ENCODE peak calls at places on chromosomes 12 and 14, in four cellular contexts. One of them, this sample, is unnamed. For H3K27me3, the result is how much of the 10 kb centered on the place peaks cover.

GRCh38 chr12:24991209-24992049 is 42.5 kb upstream of the BCAT1 start:
- DNase-seq in cardiac muscle cell: peak
- DNase-seq in AG04450: peak
- DNase-seq in hepatocyte: peak
- DNase-seq in this sample: no peak

GRCh38 chr14:57574617-57575288 is 81.1 kb upstream of the CCDC198 start:
- DNase-seq in cardiac muscle cell: no peak
- DNase-seq in hepatocyte: peak
- DNase-seq in AG04450: no peak
- DNase-seq in this sample: no peak

GRCh38 chr12:57520008-57520726 is at the start of gene DDIT3:
- DNase-seq in cardiac muscle cell: peak
- DNase-seq in AG04450: peak
- DNase-seq in hepatocyte: peak
- DNase-seq in this sample: peak

GRCh38 chr14:93059260-93059659 is 56.5 kb downstream of the ITPK1 start:
- DNase-seq in cardiac muscle cell: no peak
- DNase-seq in AG04450: no peak
- DNase-seq in hepatocyte: no peak
- DNase-seq in this sample: no peak

GRCh38 chr12:78179346-78179745 is 348.7 kb downstream of the NAV3 start:
- DNase-seq in AG04450: no peak
- DNase-seq in hepatocyte: no peak
- DNase-seq in cardiac muscle cell: no peak
- DNase-seq in this sample: no peak

GRCh38 chr12:39852346-39852745 is 232.7 kb upstream of the ABCD2 start:
- DNase-seq in hepatocyte: no peak
- DNase-seq in AG04450: no peak
- DNase-seq in cardiac muscle cell: no peak
- DNase-seq in this sample: no peak

GRCh38 chr12:27194644-27195043 is 49.4 kb upstream of the STK38L start:
- DNase-seq in hepatocyte: no peak
- DNase-seq in AG04450: no peak
- DNase-seq in cardiac muscle cell: no peak
- DNase-seq in this sample: no peak

GRCh38 chr14:94536836-94537235 is 24.4 kb upstream of the SERPINA4 start:
- DNase-seq in hepatocyte: no peak
- DNase-seq in AG04450: no peak
- DNase-seq in cardiac muscle cell: peak
- DNase-seq in this sample: no peak

GRCh38 chr12:20486233-20486632 is 117.9 kb downstream of the PDE3A start:
- DNase-seq in AG04450: no peak
- DNase-seq in hepatocyte: no peak
- DNase-seq in cardiac muscle cell: peak
- DNase-seq in this sample: no peak

DNA sequence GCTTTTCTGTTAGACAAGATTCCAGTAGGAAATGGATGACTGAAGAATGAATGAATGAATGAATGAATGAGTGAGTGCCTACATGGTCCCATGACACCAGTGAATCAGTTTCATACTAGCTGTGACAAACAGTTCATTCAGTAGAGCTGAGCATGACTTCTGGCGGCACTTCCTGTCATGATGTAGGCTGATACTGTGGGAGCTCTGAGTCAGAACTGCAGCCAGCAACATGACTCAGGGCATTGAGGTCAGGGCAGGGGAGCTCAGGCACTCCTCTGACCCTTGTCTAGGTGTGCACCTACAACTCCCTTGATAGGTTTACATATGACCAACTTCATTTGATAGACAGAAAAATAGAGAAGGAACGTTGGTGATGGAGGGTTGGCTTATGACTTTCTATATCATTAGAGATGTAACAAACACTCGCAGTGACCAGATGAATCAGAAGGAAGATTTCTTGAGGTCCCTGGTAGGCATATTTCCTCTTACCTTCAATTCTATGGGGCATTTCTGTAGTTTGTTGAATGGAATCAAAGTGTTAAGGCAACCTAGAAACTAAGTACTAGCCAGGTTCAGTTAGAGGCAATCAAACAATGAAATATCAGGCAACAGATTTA is 139.3 kb upstream of the ARHGAP5 start:
- DNase-seq in hepatocyte: peak
- DNase-seq in cardiac muscle cell: peak
- DNase-seq in AG04450: no peak
- DNase-seq in this sample: no peak
- H3K27me3 ChIP-seq in hepatocyte: under half
- H3K27me3 ChIP-seq in cardiac muscle cell: under half
- H3K27me3 ChIP-seq in AG04450: under half
- H3K27me3 ChIP-seq in this sample: under half

GRCh38 chr12:113334786-113335539 is at the start of gene SLC8B1:
- DNase-seq in hepatocyte: peak
- DNase-seq in AG04450: peak
- DNase-seq in cardiac muscle cell: peak
- DNase-seq in this sample: peak
- H3K27me3 ChIP-seq in hepatocyte: under half
- H3K27me3 ChIP-seq in AG04450: under half
- H3K27me3 ChIP-seq in cardiac muscle cell: under half
- H3K27me3 ChIP-seq in this sample: under half

GRCh38 chr12:117844114-117844513 is 124.7 kb downstream of the KSR2 start:
- DNase-seq in cardiac muscle cell: no peak
- DNase-seq in hepatocyte: no peak
- DNase-seq in AG04450: no peak
- DNase-seq in this sample: no peak
- H3K27me3 ChIP-seq in cardiac muscle cell: under half
- H3K27me3 ChIP-seq in hepatocyte: under half
- H3K27me3 ChIP-seq in AG04450: under half
- H3K27me3 ChIP-seq in this sample: under half

GRCh38 chr12:114685869-114686268 is 1.9 kb upstream of the TBX3 start:
- DNase-seq in hepatocyte: no peak
- DNase-seq in cardiac muscle cell: no peak
- DNase-seq in AG04450: no peak
- DNase-seq in this sample: no peak

GRCh38 chr12:114687269-114687605 is 3.3 kb upstream of the TBX3 start:
- DNase-seq in hepatocyte: no peak
- DNase-seq in AG04450: no peak
- DNase-seq in cardiac muscle cell: no peak
- DNase-seq in this sample: no peak

GRCh38 chr12:114685320-114685781 is 1.4 kb upstream of the TBX3 start:
- DNase-seq in cardiac muscle cell: no peak
- DNase-seq in AG04450: no peak
- DNase-seq in hepatocyte: no peak
- DNase-seq in this sample: no peak

GRCh38 chr12:114687802-114688201 is 3.8 kb upstream of the TBX3 start:
- DNase-seq in AG04450: no peak
- DNase-seq in hepatocyte: no peak
- DNase-seq in cardiac muscle cell: no peak
- DNase-seq in this sample: no peak

GRCh38 chr12:114686421-114687268 is 2.7 kb upstream of the TBX3 start:
- DNase-seq in hepatocyte: no peak
- DNase-seq in AG04450: no peak
- DNase-seq in cardiac muscle cell: no peak
- DNase-seq in this sample: no peak
- H3K27me3 ChIP-seq in hepatocyte: under half
- H3K27me3 ChIP-seq in AG04450: under half
- H3K27me3 ChIP-seq in cardiac muscle cell: half or more
- H3K27me3 ChIP-seq in this sample: under half

GRCh38 chr12:131604859-131605258 is 106.0 kb upstream of the SFSWAP start:
- DNase-seq in AG04450: no peak
- DNase-seq in cardiac muscle cell: no peak
- DNase-seq in hepatocyte: no peak
- DNase-seq in this sample: no peak
- H3K27me3 ChIP-seq in AG04450: under half
- H3K27me3 ChIP-seq in cardiac muscle cell: under half
- H3K27me3 ChIP-seq in hepatocyte: under half
- H3K27me3 ChIP-seq in this sample: under half

DNA sequence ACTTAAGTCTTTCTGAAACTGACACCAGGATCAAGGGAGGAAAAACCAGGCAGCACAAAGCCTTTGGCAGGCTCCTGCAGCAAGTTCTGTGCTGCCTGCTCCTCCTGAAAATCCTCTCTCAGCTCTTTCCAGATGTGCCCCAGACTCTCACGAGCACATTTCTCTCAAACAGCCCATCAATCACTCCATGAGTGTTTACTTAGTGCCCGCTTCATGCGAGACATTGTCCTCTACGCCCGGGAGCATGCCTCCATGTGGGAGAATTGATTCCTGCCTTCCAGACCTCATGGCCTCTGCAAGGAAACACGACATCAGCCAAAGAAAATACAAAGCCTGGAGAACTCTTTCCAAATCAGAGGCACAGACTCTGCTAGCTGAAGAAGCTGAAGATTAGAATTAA is 46.5 kb upstream of the TSPAN11 start:
- DNase-seq in hepatocyte: peak
- DNase-seq in cardiac muscle cell: no peak
- DNase-seq in AG04450: no peak
- DNase-seq in this sample: no peak
- H3K27me3 ChIP-seq in hepatocyte: under half
- H3K27me3 ChIP-seq in cardiac muscle cell: under half
- H3K27me3 ChIP-seq in AG04450: under half
- H3K27me3 ChIP-seq in this sample: under half

DNA sequence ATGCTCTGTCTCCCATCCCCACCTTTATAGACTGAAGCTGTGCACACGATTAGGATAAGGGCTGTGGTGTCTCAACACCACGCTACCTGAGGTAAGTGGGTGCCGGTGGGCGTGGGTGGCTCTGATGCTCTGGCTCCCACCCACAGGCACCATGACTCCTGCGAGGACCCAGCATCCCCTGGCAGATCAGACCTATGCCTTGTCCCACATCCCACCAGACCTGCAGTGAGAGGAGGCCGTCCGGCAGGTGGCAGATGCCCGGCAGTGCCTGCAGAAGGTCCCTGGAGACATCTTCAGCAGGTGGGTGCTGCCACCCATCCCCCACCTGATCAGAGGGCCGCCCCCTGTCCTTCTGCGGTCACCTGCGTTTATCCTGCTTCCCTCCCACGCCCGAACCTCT is 104.4 kb upstream of the PRB2 start:
- DNase-seq in hepatocyte: no peak
- DNase-seq in AG04450: no peak
- DNase-seq in cardiac muscle cell: no peak
- DNase-seq in this sample: no peak
- H3K27me3 ChIP-seq in hepatocyte: under half
- H3K27me3 ChIP-seq in AG04450: under half
- H3K27me3 ChIP-seq in cardiac muscle cell: half or more
- H3K27me3 ChIP-seq in this sample: under half

GRCh38 chr14:60648169-60648933 is 926 bp downstream of the SIX1 start:
- DNase-seq in AG04450: no peak
- DNase-seq in cardiac muscle cell: peak
- DNase-seq in hepatocyte: peak
- DNase-seq in this sample: no peak
- H3K27me3 ChIP-seq in AG04450: under half
- H3K27me3 ChIP-seq in cardiac muscle cell: half or more
- H3K27me3 ChIP-seq in hepatocyte: half or more
- H3K27me3 ChIP-seq in this sample: half or more

GRCh38 chr14:23364604-23365352 is at the start of gene EFS:
- DNase-seq in hepatocyte: no peak
- DNase-seq in AG04450: no peak
- DNase-seq in cardiac muscle cell: peak
- DNase-seq in this sample: no peak
- H3K27me3 ChIP-seq in hepatocyte: under half
- H3K27me3 ChIP-seq in AG04450: under half
- H3K27me3 ChIP-seq in cardiac muscle cell: under half
- H3K27me3 ChIP-seq in this sample: under half

This sample was measured in tibial nerve.